ENCODE peak calls at places on chromosomes 1 and 21, in eight cellular contexts. E is breast epithelium, L is esophagus muscularis mucosa, O is body of pancreas, D is testis, S is BJ, B is heart left ventricle, Y is mammary epithelial cell. V is an unnamed sample. For H3K27me3, the result is how much of the 10 kb centered on the place peaks cover.

GRCh38 chr21:35382696-35383095 is 333.6 kb upstream of the RUNX1 start:
- DNase-seq in S (no peak), B (no peak), Y (no peak), O (no peak), E (no peak), D (no peak), L (no peak), V (no peak)

GRCh38 chr1:26064591-26064990 is 2.8 kb downstream of the TRIM63 start:
- DNase-seq in O (no peak), D (no peak), B (no peak), Y (peak), S (no peak), E (no peak), L (no peak), V (no peak)

GRCh38 chr1:201454568-201454967 is 14.4 kb downstream of the PHLDA3 start:
- DNase-seq in D (no peak), B (no peak), E (no peak), S (no peak), L (no peak), O (no peak), Y (no peak), V (no peak)

GRCh38 chr1:157993179-157994080 is at the start of gene KIRREL1:
- DNase-seq in O (peak), B (peak), L (no peak), S (no peak), D (peak), Y (peak), E (no peak), V (no peak)

GRCh38 chr1:14498839-14499238 is 99.6 kb upstream of the KAZN start:
- DNase-seq in O (no peak), S (no peak), B (no peak), Y (no peak), D (no peak), L (peak), E (no peak), V (no peak)

GRCh38 chr1:155014709-155015508 is 12.3 kb downstream of the ZBTB7B start:
- DNase-seq in L (no peak), E (no peak), O (no peak), B (no peak), Y (no peak), S (no peak), D (no peak), V (no peak)

GRCh38 chr1:107531065-107531908 is 390.4 kb downstream of the NTNG1 start:
- DNase-seq in D (no peak), S (no peak), L (no peak), Y (peak), B (no peak), E (no peak), O (no peak), V (no peak)

GRCh38 chr1:203628185-203628996 is 1.8 kb downstream of the ATP2B4 start:
- DNase-seq in B (no peak), E (no peak), D (peak), L (no peak), Y (peak), O (peak), S (no peak), V (no peak)

GRCh38 chr1:53639251-53639721 is 99.7 kb downstream of the GLIS1 start:
- DNase-seq in E (no peak), B (no peak), O (no peak), L (no peak), S (no peak), Y (peak), D (no peak), V (no peak)

GRCh38 chr1:239951518-239952130 is 140.1 kb upstream of the FMN2 start:
- DNase-seq in D (peak), Y (peak), B (peak), O (peak), S (no peak), E (peak), L (no peak), V (peak)

GRCh38 chr1:29123871-29124365 is at the start of gene TMEM200B:
- DNase-seq in D (peak), B (peak), E (no peak), S (no peak), O (no peak), L (no peak), Y (no peak), V (no peak)

GRCh38 chr1:171081220-171081993 is 9.3 kb upstream of the FMO3 start:
- DNase-seq in O (no peak), L (no peak), Y (peak), E (no peak), S (peak), D (no peak), B (no peak), V (no peak)
- TF ChIP-seq CTCF in O (peak), L (peak), Y (peak), E (peak), S (peak), D (peak), B (peak), V (no peak)

GRCh38 chr1:228211871-228212414 is 4.1 kb downstream of the OBSCN start:
- DNase-seq in D (no peak), O (no peak), B (no peak), S (no peak), Y (no peak), E (no peak), L (no peak), V (no peak)
- H3K27me3 ChIP-seq in D (under half), O (under half), B (under half), S (under half), Y (under half), E (under half), L (under half), V (under half)

GRCh38 chr1:152050886-152051764 is 14.3 kb upstream of the S100A11 start:
- DNase-seq in D (no peak), E (no peak), L (no peak), S (no peak), O (no peak), Y (peak), B (no peak), V (no peak)

GRCh38 chr1:152047607-152047953 is 10.8 kb upstream of the S100A11 start:
- DNase-seq in Y (peak), B (no peak), D (no peak), E (peak), S (no peak), O (peak), L (no peak), V (no peak)

GRCh38 chr1:152048641-152048970 is 11.8 kb upstream of the S100A11 start:
- DNase-seq in Y (no peak), O (no peak), E (no peak), S (no peak), B (no peak), D (no peak), L (no peak), V (no peak)

GRCh38 chr1:152049291-152050073 is 12.7 kb upstream of the S100A11 start:
- DNase-seq in S (no peak), B (no peak), E (no peak), Y (peak), O (no peak), L (no peak), D (no peak), V (no peak)

DNA sequence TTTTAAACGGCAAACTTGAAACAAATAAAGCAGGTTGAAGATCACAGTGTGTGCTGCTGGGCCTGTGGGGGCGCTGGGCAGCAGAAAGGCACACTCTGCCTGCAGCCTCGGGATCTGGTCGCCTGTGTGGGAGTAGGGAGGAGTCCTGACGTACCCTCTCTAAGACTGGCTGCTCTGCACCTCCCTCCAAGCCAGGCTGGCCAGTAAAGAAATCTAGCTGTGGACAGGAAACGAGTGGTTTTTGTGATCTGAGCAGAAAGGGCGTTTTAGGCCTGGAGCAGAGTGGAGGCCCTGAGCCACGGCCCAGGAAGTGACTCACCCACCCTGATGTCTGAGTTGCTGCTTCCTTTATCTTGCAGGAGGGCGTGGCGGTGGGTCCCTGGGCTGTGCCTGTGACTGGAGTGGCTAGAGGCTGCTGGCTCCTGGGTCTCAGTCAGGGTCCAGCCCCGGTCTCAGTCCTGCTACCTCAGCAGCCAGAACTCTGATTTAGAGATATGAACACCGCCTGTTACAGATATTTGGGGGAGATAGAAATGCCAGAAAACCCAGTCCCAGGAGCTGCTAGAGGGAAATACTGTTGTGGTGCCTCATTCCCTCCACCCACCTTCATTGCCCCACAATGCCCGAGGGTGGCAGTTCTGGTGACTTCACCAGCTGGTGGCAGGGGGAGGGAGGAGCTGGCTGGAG is 11.3 kb upstream of the S100A11 start:
- DNase-seq in O (peak), E (peak), D (peak), B (peak), Y (peak), S (peak), L (peak), V (peak)
- TF ChIP-seq CTCF in O (no peak), E (peak), D (peak), B (no peak), Y (peak), S (peak), L (peak), V (peak)

DNA sequence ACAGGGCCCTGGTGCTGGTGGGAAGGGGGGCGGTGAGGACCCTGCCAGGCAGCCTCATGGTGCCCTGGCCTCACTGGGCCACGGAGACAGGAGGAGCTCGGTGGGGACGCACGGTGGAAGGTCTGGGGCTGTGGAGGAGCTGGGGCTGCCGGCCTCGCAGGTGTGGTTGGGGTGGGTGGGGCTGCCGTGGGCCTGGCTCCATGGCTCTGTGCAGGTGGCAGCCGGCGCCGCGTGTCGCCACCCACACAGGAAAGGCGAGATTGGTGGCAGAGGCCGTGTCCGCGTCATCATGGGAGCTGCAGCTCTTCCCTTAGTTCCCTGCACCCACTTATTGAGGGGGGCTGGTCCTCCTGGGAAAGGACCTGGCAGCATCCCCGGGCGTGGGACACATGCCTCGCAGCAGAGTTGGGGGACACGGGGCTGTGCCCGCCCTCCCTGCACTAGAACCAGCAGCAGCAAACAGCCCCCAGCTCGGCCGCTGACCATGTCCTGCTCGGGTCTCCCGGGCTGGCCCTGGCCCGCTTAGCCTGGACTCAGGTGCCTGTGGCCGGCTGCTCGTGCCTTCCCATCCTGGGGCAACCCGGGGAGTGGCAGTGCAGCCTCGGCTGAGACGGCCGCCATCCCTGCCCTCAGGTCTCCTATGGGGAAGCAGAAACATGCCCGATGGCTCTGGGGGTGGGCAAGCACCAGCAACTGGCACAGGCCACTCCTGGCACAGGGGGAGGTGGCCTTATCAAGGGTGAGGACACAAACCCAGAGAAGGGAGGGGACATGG is 7.5 kb upstream of the TTC34 start:
- DNase-seq in S (no peak), L (no peak), B (no peak), Y (no peak), O (no peak), E (no peak), D (no peak), V (no peak)
- H3K27me3 ChIP-seq in S (under half), L (under half), B (under half), Y (under half), O (under half), E (under half), D (under half), V (under half)

V was measured in CD4-positive, alpha-beta T cell.